ENCODE peak calls at places on chromosomes 2 and 18, in six cellular contexts. E, D, J, K, R and G are unnamed samples.

GRCh38 chr2:126658910-126659613 is 3.1 kb downstream of the GYPC start:
- DNase-seq in E (peak; percentile 33), D (peak; percentile 23), K (peak; percentile 67), J (no peak), R (no peak), G (peak; percentile 85)

GRCh38 chr2:150486539-150487484 is 655 bp downstream of the RND3 start:
- DNase-seq in E (no peak), D (no peak), R (peak; percentile 36), K (no peak), J (no peak), G (no peak)

GRCh38 chr2:133862400-133862977 is 294.2 kb upstream of the NCKAP5 start:
- DNase-seq in E (no peak), D (no peak), R (no peak), J (peak; percentile 19), K (no peak), G (no peak)

GRCh38 chr2:108364676-108365297 is 13.0 kb upstream of the SULT1C4 start:
- DNase-seq in K (no peak), E (no peak), D (no peak), J (no peak), R (no peak), G (no peak)

GRCh38 chr2:127175821-127176354 is 44.2 kb downstream of the CYP27C1 start:
- DNase-seq in R (no peak), D (no peak), J (no peak), E (no peak), K (no peak), G (no peak)

GRCh38 chr2:20618468-20618885 is 32.4 kb downstream of the HS1BP3 start:
- DNase-seq in E (no peak), R (no peak), K (no peak), D (no peak), J (no peak), G (no peak)

GRCh38 chr18:79863161-79863945 is 65.6 kb downstream of the KCNG2 start:
- DNase-seq in D (no peak), K (no peak), R (no peak), E (no peak), J (no peak), G (no peak)

GRCh38 chr18:24271381-24272331 is 126.0 kb downstream of the OSBPL1A start:
- DNase-seq in K (peak; percentile 11), R (peak; percentile 46), D (no peak), E (no peak), J (no peak), G (peak; percentile 29)

GRCh38 chr2:72235497-72236413 is 88.1 kb upstream of the CYP26B1 start:
- DNase-seq in D (no peak), E (no peak), R (no peak), K (no peak), J (no peak), G (no peak)

GRCh38 chr2:25743132-25743830 is 69.9 kb upstream of the DTNB start:
- DNase-seq in K (peak; percentile 19), J (no peak), D (no peak), R (no peak), E (no peak), G (no peak)

GRCh38 chr2:2719015-2719414 is 387.9 kb upstream of the MYT1L start:
- DNase-seq in K (no peak), E (no peak), D (no peak), R (no peak), J (no peak), G (no peak)

GRCh38 chr2:57453929-57454328 is 592.7 kb upstream of the VRK2 start:
- DNase-seq in E (no peak), J (no peak), K (no peak), R (no peak), D (no peak), G (no peak)